ENCODE peak calls at places on chromosomes 1 and 21, in seven cellular contexts. B is activated T-cell treated with anti-CD3 and anti-CD28 coated beads, Interleukin-2, amount 50 U/mL, for 1 hour; X is iPS-NIHi11; L is glutamatergic neuron; S is stimulated activated CD4-positive, alpha-beta T cell treated with anti-CD3 and anti-CD28 coated beads, Interleukin-4, amount 100 ng/mL, for 1 hour; A is fibroblast of pulmonary artery; Q is C1 segment of cervical spinal cord. I is an unnamed sample.

GRCh38 chr1:118100686-118101300 is 84.2 kb downstream of the SPAG17 start:
- DNase-seq in L (no peak), Q (no peak), S (no peak), X (no peak), A (no peak), B (no peak), I (no peak)

GRCh38 chr1:108881369-108881768 is 4.6 kb downstream of the GPSM2 start:
- DNase-seq in Q (no peak), S (no peak), B (no peak), X (no peak), A (peak; percentile 46), L (no peak), I (no peak)

GRCh38 chr1:37714226-37714625 is 21.9 kb downstream of the CDCA8 start:
- DNase-seq in Q (no peak), L (no peak), S (no peak), B (no peak), X (no peak), A (no peak), I (no peak)

GRCh38 chr21:20882462-20883415 is 115.5 kb upstream of the NCAM2 start:
- DNase-seq in L (peak; percentile 46), X (peak; percentile 56), Q (peak; percentile 12), A (peak; percentile 27), B (no peak), S (no peak), I (peak; percentile 53)

GRCh38 chr21:38661296-38662223 is 144.2 kb upstream of the ETS2 start:
- DNase-seq in X (peak; percentile 55), A (peak; percentile 39), Q (no peak), B (no peak), L (peak; percentile 47), S (peak; percentile 4), I (peak; percentile 34)

GRCh38 chr21:43188712-43189151 is 19.9 kb downstream of the CRYAA start:
- DNase-seq in B (no peak), S (no peak), A (no peak), X (no peak), Q (peak; percentile 71), L (no peak), I (no peak)

GRCh38 chr1:43546388-43547100 is 15.9 kb downstream of the PTPRF start:
- DNase-seq in Q (no peak), L (no peak), B (no peak), A (no peak), S (no peak), X (no peak), I (no peak)

GRCh38 chr21:45852886-45853400 is 128.6 kb upstream of the COL6A1 start:
- DNase-seq in L (peak; percentile 10), Q (no peak), B (peak; percentile 4), X (no peak), S (no peak), A (no peak), I (no peak)

GRCh38 chr1:53371851-53372250 is 44.0 kb upstream of the LRP8 start:
- DNase-seq in A (no peak), B (no peak), Q (no peak), S (no peak), L (no peak), X (no peak), I (no peak)

GRCh38 chr21:40179167-40179566 is 311.9 kb downstream of the PCP4 start:
- DNase-seq in L (no peak), A (no peak), X (no peak), S (no peak), Q (no peak), B (no peak), I (no peak)

GRCh38 chr21:34583926-34584563 is 30.9 kb downstream of the RCAN1 start:
- DNase-seq in X (no peak), A (no peak), L (no peak), Q (no peak), B (no peak), S (no peak), I (no peak)

GRCh38 chr1:102630041-102630440 is 478.3 kb downstream of the COL11A1 start:
- DNase-seq in Q (no peak), A (no peak), L (no peak), S (no peak), X (no peak), B (no peak), I (no peak)

GRCh38 chr1:117059334-117059677 is 820 bp upstream of the TTF2 start:
- DNase-seq in B (peak; percentile 69), Q (no peak), A (no peak), S (peak; percentile 55), L (peak; percentile 55), X (no peak), I (peak; percentile 35)

GRCh38 chr1:113027008-113027407 is 46.0 kb upstream of the LRIG2 start:
- DNase-seq in A (no peak), Q (no peak), X (no peak), B (no peak), L (no peak), S (no peak), I (no peak)

GRCh38 chr1:160483505-160484185 is 39.4 kb downstream of the SLAMF6 start:
- DNase-seq in A (no peak), X (no peak), B (no peak), L (no peak), Q (no peak), S (no peak), I (no peak)

GRCh38 chr1:99490031-99490430 is 155.9 kb upstream of the PALMD start:
- DNase-seq in X (no peak), Q (no peak), B (no peak), L (no peak), S (no peak), A (peak; percentile 53), I (no peak)

I was measured in endothelial cell.